ENCODE peak calls at places on chromosomes 7 and 10, in four cellular contexts. S is A673, O is PC-9, L is heart left ventricle. H is an unnamed sample.

GRCh38 chr7:66145404-66145843 is 30.8 kb downstream of the CRCP start:
- DNase-seq in S (no peak), L (peak; percentile 83), O (no peak), H (no peak)

GRCh38 chr7:18265611-18266281 is 229.8 kb upstream of the HDAC9 start:
- DNase-seq in S (no peak), L (no peak), O (no peak), H (no peak)

GRCh38 chr10:80730522-80730921 is 192.8 kb downstream of the SH2D4B start:
- DNase-seq in S (no peak), L (no peak), O (no peak), H (no peak)

GRCh38 chr7:107387573-107388219 is 82.2 kb upstream of the GPR22 start:
- DNase-seq in O (no peak), L (no peak), S (no peak), H (no peak)

GRCh38 chr10:81136261-81136660 is 598.6 kb downstream of the SH2D4B start:
- DNase-seq in S (no peak), L (no peak), O (no peak), H (no peak)

GRCh38 chr10:28217848-28218247 is 85.0 kb downstream of the MPP7 start:
- DNase-seq in L (no peak), S (peak; percentile 29), O (no peak), H (no peak)

GRCh38 chr10:6108631-6109443 is 20.0 kb downstream of the RBM17 start:
- DNase-seq in O (no peak), S (peak; percentile 68), L (no peak), H (no peak)

GRCh38 chr7:47722126-47722525 is 140.2 kb upstream of the TNS3 start:
- DNase-seq in L (no peak), O (no peak), S (no peak), H (no peak)

GRCh38 chr10:102918817-102919236 is 733 bp downstream of the CNNM2 start:
- DNase-seq in S (peak; percentile 22), L (no peak), O (no peak), H (peak; percentile 45)

GRCh38 chr7:44973610-44974401 is 5.0 kb downstream of the MYO1G start:
- DNase-seq in S (peak; percentile 50), O (no peak), L (no peak), H (no peak)

GRCh38 chr10:86411281-86411841 is 44.8 kb upstream of the GRID1 start:
- DNase-seq in O (no peak), S (peak; percentile 51), L (no peak), H (no peak)

GRCh38 chr7:141436676-141437075 is 114.5 kb upstream of the AGK start:
- DNase-seq in O (no peak), L (no peak), S (no peak), H (no peak)

GRCh38 chr7:26332698-26333097 is 41.0 kb downstream of the SNX10 start:
- DNase-seq in O (no peak), S (no peak), L (no peak), H (no peak)

GRCh38 chr10:102778781-102779180 is 35.0 kb downstream of the WBP1L start:
- DNase-seq in L (no peak), S (no peak), O (no peak), H (no peak)

GRCh38 chr10:43976292-43976691 is 327.6 kb upstream of the ZNF32 start:
- DNase-seq in L (no peak), O (no peak), S (no peak), H (no peak)
- H3K4me1 ChIP-seq in L (peaks cover 16% of the 10 kb centered on the region), O (no peaks in the 10 kb centered on the region), S (no peaks in the 10 kb centered on the region), H (no peaks in the 10 kb centered on the region)

DNA sequence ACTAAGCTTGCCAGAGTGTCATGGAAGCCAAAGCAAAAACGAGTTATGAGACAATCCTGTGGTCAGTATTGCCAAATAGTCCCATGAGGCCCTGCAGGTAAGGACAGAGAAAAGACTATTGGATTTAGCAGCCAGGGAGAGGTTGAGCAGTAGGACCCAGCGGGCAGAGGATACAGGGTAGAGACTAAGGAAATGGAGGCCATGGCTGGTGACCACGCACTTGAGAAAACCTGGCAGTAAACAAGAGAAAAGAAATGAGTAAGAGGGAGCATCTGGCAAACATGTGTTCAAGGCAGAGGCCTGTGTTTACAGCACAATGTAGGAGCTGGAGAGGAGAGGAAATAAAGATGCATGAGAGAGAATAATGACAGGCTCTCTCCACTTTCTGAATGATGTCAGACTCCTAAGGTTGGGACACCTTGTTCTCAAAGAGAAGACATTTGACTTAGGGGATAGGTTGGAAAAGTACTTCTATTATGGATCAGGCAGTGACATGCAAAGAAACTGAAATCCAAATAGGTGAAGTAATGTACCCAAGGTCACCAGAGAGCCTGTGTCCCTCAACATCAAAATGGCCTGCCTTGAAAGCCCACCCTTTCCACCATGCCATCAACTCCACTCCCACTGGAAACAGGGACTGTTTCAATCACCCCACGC is 9.0 kb downstream of the CREB3L2 start:
- DNase-seq in O (no peak), S (no peak), L (no peak), H (peak; percentile 59)
- H3K4me1 ChIP-seq in O (peaks cover 1% of the 10 kb centered on the region), S (peaks cover 6% of the 10 kb centered on the region), L (peaks cover 91% of the 10 kb centered on the region), H (peaks cover 66% of the 10 kb centered on the region)

GRCh38 chr7:77197135-77197534 is 2.5 kb downstream of the FGL2 start:
- DNase-seq in S (no peak), O (no peak), L (no peak), H (no peak)
- H3K4me1 ChIP-seq in S (no peaks in the 10 kb centered on the region), O (no peaks in the 10 kb centered on the region), L (peaks cover 8% of the 10 kb centered on the region), H (peaks cover 4% of the 10 kb centered on the region)

GRCh38 chr7:2821842-2822507 is 22.1 kb downstream of the GNA12 start:
- DNase-seq in S (no peak), O (peak; percentile 74), L (no peak), H (no peak)

GRCh38 chr7:2823124-2823523 is 21.0 kb downstream of the GNA12 start:
- DNase-seq in S (no peak), L (no peak), O (no peak), H (no peak)

GRCh38 chr7:2820508-2820934 is 23.6 kb downstream of the GNA12 start:
- DNase-seq in O (peak; percentile 98), L (peak; percentile 73), S (peak; percentile 80), H (peak; percentile 95)

GRCh38 chr7:2819954-2820397 is 24.1 kb downstream of the GNA12 start:
- DNase-seq in L (no peak), S (no peak), O (no peak), H (no peak)

GRCh38 chr7:2821161-2821841 is 22.8 kb downstream of the GNA12 start:
- DNase-seq in S (peak; percentile 24), O (peak; percentile 86), L (no peak), H (peak; percentile 63)
- H3K4me1 ChIP-seq in S (peaks cover 51% of the 10 kb centered on the region), O (peaks cover 67% of the 10 kb centered on the region), L (peaks cover 81% of the 10 kb centered on the region), H (peaks cover 24% of the 10 kb centered on the region)

GRCh38 chr10:131239926-131240325 is 71.6 kb downstream of the TCERG1L start:
- DNase-seq in S (no peak), L (no peak), O (no peak), H (no peak)
- H3K4me1 ChIP-seq in S (no peaks in the 10 kb centered on the region), L (no peaks in the 10 kb centered on the region), O (no peaks in the 10 kb centered on the region), H (no peaks in the 10 kb centered on the region)

GRCh38 chr10:33215635-33216034 is 118.8 kb downstream of the NRP1 start:
- DNase-seq in O (no peak), L (no peak), S (no peak), H (no peak)

GRCh38 chr10:33215154-33215553 is 119.3 kb downstream of the NRP1 start:
- DNase-seq in S (no peak), O (no peak), L (no peak), H (no peak)

GRCh38 chr10:33216661-33217427 is 117.6 kb downstream of the NRP1 start:
- DNase-seq in L (no peak), S (peak; percentile 74), O (peak; percentile 93), H (no peak)

GRCh38 chr10:33214174-33214573 is 120.3 kb downstream of the NRP1 start:
- DNase-seq in L (no peak), O (no peak), S (peak; percentile 75), H (no peak)

GRCh38 chr10:33217854-33218253 is 116.6 kb downstream of the NRP1 start:
- DNase-seq in O (no peak), L (no peak), S (no peak), H (no peak)
- H3K4me1 ChIP-seq in O (peaks cover 36% of the 10 kb centered on the region), L (peaks cover 73% of the 10 kb centered on the region), S (peaks cover 12% of the 10 kb centered on the region), H (peaks cover 28% of the 10 kb centered on the region)

GRCh38 chr7:158759749-158760444 is 55.3 kb upstream of the NCAPG2 start:
- DNase-seq in S (no peak), L (no peak), O (no peak), H (peak; percentile 48)

GRCh38 chr7:158759245-158759614 is 54.6 kb upstream of the NCAPG2 start:
- DNase-seq in S (no peak), O (no peak), L (no peak), H (no peak)

GRCh38 chr7:158760445-158760764 is 55.8 kb upstream of the NCAPG2 start:
- DNase-seq in O (no peak), S (no peak), L (no peak), H (no peak)

GRCh38 chr7:158757404-158757989 is 52.9 kb upstream of the NCAPG2 start:
- DNase-seq in L (no peak), O (no peak), S (no peak), H (no peak)

GRCh38 chr7:158758563-158759244 is 54.1 kb upstream of the NCAPG2 start:
- DNase-seq in L (no peak), O (no peak), S (no peak), H (no peak)
- H3K4me1 ChIP-seq in L (no peaks in the 10 kb centered on the region), O (no peaks in the 10 kb centered on the region), S (no peaks in the 10 kb centered on the region), H (no peaks in the 10 kb centered on the region)